ENCODE peak calls at places on chromosomes 4 and X, in ten cellular contexts. One of them, this sample, is unnamed.

GRCh38 chr4:112203593-112203992 is 28.0 kb upstream of the AP1AR start:
- DNase-seq in ecto neural progenitor cell: no peak
- DNase-seq in coronary artery: no peak
- DNase-seq in stimulated activated CD4-positive, alpha-beta T cell treated with anti-CD3 and anti-CD28 coated beads, Interleukin-4, amount 100 ng/mL, for 48 hours: no peak
- DNase-seq in MM.1S: no peak
- DNase-seq in posterior vena cava: no peak
- DNase-seq in choroid plexus epithelial cell: no peak
- DNase-seq in Calu3: no peak
- DNase-seq in GM23338: no peak
- DNase-seq in stimulated activated CD8-positive, alpha-beta memory T cell treated with anti-CD3 and anti-CD28 coated beads, Interleukin-7, amount 100 ng/mL, for 24 hours: no peak
- DNase-seq in this sample: no peak

GRCh38 chrX:39487166-39488006 is 610.4 kb downstream of the BCOR start:
- DNase-seq in ecto neural progenitor cell: no peak
- DNase-seq in coronary artery: peak; percentile 26
- DNase-seq in stimulated activated CD4-positive, alpha-beta T cell treated with anti-CD3 and anti-CD28 coated beads, Interleukin-4, amount 100 ng/mL, for 48 hours: no peak
- DNase-seq in MM.1S: no peak
- DNase-seq in posterior vena cava: no peak
- DNase-seq in choroid plexus epithelial cell: no peak
- DNase-seq in Calu3: no peak
- DNase-seq in GM23338: no peak
- DNase-seq in stimulated activated CD8-positive, alpha-beta memory T cell treated with anti-CD3 and anti-CD28 coated beads, Interleukin-7, amount 100 ng/mL, for 24 hours: no peak
- DNase-seq in this sample: no peak

GRCh38 chr4:80705311-80705710 is 325.2 kb upstream of the BMP3 start:
- DNase-seq in ecto neural progenitor cell: no peak
- DNase-seq in coronary artery: no peak
- DNase-seq in stimulated activated CD4-positive, alpha-beta T cell treated with anti-CD3 and anti-CD28 coated beads, Interleukin-4, amount 100 ng/mL, for 48 hours: no peak
- DNase-seq in MM.1S: no peak
- DNase-seq in posterior vena cava: no peak
- DNase-seq in choroid plexus epithelial cell: no peak
- DNase-seq in Calu3: no peak
- DNase-seq in GM23338: no peak
- DNase-seq in stimulated activated CD8-positive, alpha-beta memory T cell treated with anti-CD3 and anti-CD28 coated beads, Interleukin-7, amount 100 ng/mL, for 24 hours: no peak
- DNase-seq in this sample: no peak

GRCh38 chr4:8685831-8686230 is 93.3 kb downstream of the CPZ start:
- DNase-seq in ecto neural progenitor cell: no peak
- DNase-seq in coronary artery: no peak
- DNase-seq in stimulated activated CD4-positive, alpha-beta T cell treated with anti-CD3 and anti-CD28 coated beads, Interleukin-4, amount 100 ng/mL, for 48 hours: no peak
- DNase-seq in MM.1S: no peak
- DNase-seq in posterior vena cava: peak; percentile 67
- DNase-seq in choroid plexus epithelial cell: no peak
- DNase-seq in Calu3: no peak
- DNase-seq in GM23338: no peak
- DNase-seq in stimulated activated CD8-positive, alpha-beta memory T cell treated with anti-CD3 and anti-CD28 coated beads, Interleukin-7, amount 100 ng/mL, for 24 hours: no peak
- DNase-seq in this sample: no peak

GRCh38 chr4:55475394-55476243 is 71.1 kb downstream of the CLOCK start:
- DNase-seq in ecto neural progenitor cell: no peak
- DNase-seq in coronary artery: no peak
- DNase-seq in stimulated activated CD4-positive, alpha-beta T cell treated with anti-CD3 and anti-CD28 coated beads, Interleukin-4, amount 100 ng/mL, for 48 hours: peak; percentile 2
- DNase-seq in MM.1S: no peak
- DNase-seq in posterior vena cava: no peak
- DNase-seq in choroid plexus epithelial cell: peak; percentile 72
- DNase-seq in Calu3: no peak
- DNase-seq in GM23338: no peak
- DNase-seq in stimulated activated CD8-positive, alpha-beta memory T cell treated with anti-CD3 and anti-CD28 coated beads, Interleukin-7, amount 100 ng/mL, for 24 hours: no peak
- DNase-seq in this sample: no peak

GRCh38 chr4:119774840-119775239 is 146.2 kb upstream of the PDE5A start:
- DNase-seq in ecto neural progenitor cell: no peak
- DNase-seq in coronary artery: no peak
- DNase-seq in stimulated activated CD4-positive, alpha-beta T cell treated with anti-CD3 and anti-CD28 coated beads, Interleukin-4, amount 100 ng/mL, for 48 hours: no peak
- DNase-seq in MM.1S: no peak
- DNase-seq in posterior vena cava: no peak
- DNase-seq in choroid plexus epithelial cell: no peak
- DNase-seq in Calu3: no peak
- DNase-seq in GM23338: peak; percentile 70
- DNase-seq in stimulated activated CD8-positive, alpha-beta memory T cell treated with anti-CD3 and anti-CD28 coated beads, Interleukin-7, amount 100 ng/mL, for 24 hours: no peak
- DNase-seq in this sample: no peak

GRCh38 chr4:39490322-39490721 is 31.5 kb downstream of the LIAS start:
- DNase-seq in ecto neural progenitor cell: no peak
- DNase-seq in coronary artery: no peak
- DNase-seq in stimulated activated CD4-positive, alpha-beta T cell treated with anti-CD3 and anti-CD28 coated beads, Interleukin-4, amount 100 ng/mL, for 48 hours: no peak
- DNase-seq in MM.1S: no peak
- DNase-seq in posterior vena cava: no peak
- DNase-seq in choroid plexus epithelial cell: no peak
- DNase-seq in Calu3: no peak
- DNase-seq in GM23338: no peak
- DNase-seq in stimulated activated CD8-positive, alpha-beta memory T cell treated with anti-CD3 and anti-CD28 coated beads, Interleukin-7, amount 100 ng/mL, for 24 hours: no peak
- DNase-seq in this sample: no peak

GRCh38 chr4:10773010-10773409 is 88.4 kb upstream of the CLNK start:
- DNase-seq in ecto neural progenitor cell: no peak
- DNase-seq in coronary artery: no peak
- DNase-seq in stimulated activated CD4-positive, alpha-beta T cell treated with anti-CD3 and anti-CD28 coated beads, Interleukin-4, amount 100 ng/mL, for 48 hours: no peak
- DNase-seq in MM.1S: no peak
- DNase-seq in posterior vena cava: no peak
- DNase-seq in choroid plexus epithelial cell: peak; percentile 60
- DNase-seq in Calu3: no peak
- DNase-seq in GM23338: no peak
- DNase-seq in stimulated activated CD8-positive, alpha-beta memory T cell treated with anti-CD3 and anti-CD28 coated beads, Interleukin-7, amount 100 ng/mL, for 24 hours: no peak
- DNase-seq in this sample: no peak

GRCh38 chr4:134202136-134202535 is 547 bp upstream of the PABPC4L start:
- DNase-seq in ecto neural progenitor cell: no peak
- DNase-seq in coronary artery: no peak
- DNase-seq in stimulated activated CD4-positive, alpha-beta T cell treated with anti-CD3 and anti-CD28 coated beads, Interleukin-4, amount 100 ng/mL, for 48 hours: no peak
- DNase-seq in MM.1S: no peak
- DNase-seq in posterior vena cava: no peak
- DNase-seq in choroid plexus epithelial cell: peak; percentile 34
- DNase-seq in Calu3: no peak
- DNase-seq in GM23338: no peak
- DNase-seq in stimulated activated CD8-positive, alpha-beta memory T cell treated with anti-CD3 and anti-CD28 coated beads, Interleukin-7, amount 100 ng/mL, for 24 hours: no peak
- DNase-seq in this sample: no peak

GRCh38 chr4:113141901-113142346 is 92.5 kb downstream of the ANK2 start:
- DNase-seq in ecto neural progenitor cell: no peak
- DNase-seq in coronary artery: no peak
- DNase-seq in stimulated activated CD4-positive, alpha-beta T cell treated with anti-CD3 and anti-CD28 coated beads, Interleukin-4, amount 100 ng/mL, for 48 hours: no peak
- DNase-seq in MM.1S: no peak
- DNase-seq in posterior vena cava: no peak
- DNase-seq in choroid plexus epithelial cell: peak; percentile 73
- DNase-seq in Calu3: peak; percentile 27
- DNase-seq in GM23338: no peak
- DNase-seq in stimulated activated CD8-positive, alpha-beta memory T cell treated with anti-CD3 and anti-CD28 coated beads, Interleukin-7, amount 100 ng/mL, for 24 hours: no peak
- DNase-seq in this sample: no peak

This sample was measured in uterus.